ENCODE peak calls at places on chromosomes 11 and 22, in seven cellular contexts. X, J, F, M, R, K and O are unnamed samples. For H3K4me1, the result is how much of the 10 kb centered on the place peaks cover.

GRCh38 chr11:2824851-2825250 is 60.7 kb downstream of the CDKN1C start:
- DNase-seq in X (no peak), J (no peak), F (no peak), M (no peak), R (no peak), K (no peak), O (no peak)

GRCh38 chr11:133425245-133425644 is 107.1 kb downstream of the OPCML start:
- DNase-seq in X (no peak), J (no peak), F (no peak), M (no peak), R (no peak), K (no peak), O (no peak)

GRCh38 chr22:23066200-23067022 is 3.9 kb upstream of the GNAZ start:
- DNase-seq in X (no peak), J (peak), F (no peak), M (no peak), R (peak), K (peak), O (no peak)

GRCh38 chr22:37518509-37519267 is 527 bp downstream of the CARD10 start:
- DNase-seq in X (no peak), J (no peak), F (no peak), M (peak), R (no peak), K (no peak), O (no peak)

GRCh38 chr11:22640862-22641261 is 15.2 kb upstream of the FANCF start:
- DNase-seq in X (no peak), J (no peak), F (no peak), M (no peak), R (no peak), K (no peak), O (peak)

GRCh38 chr11:107218123-107219084 is 200.1 kb upstream of the GUCY1A2 start:
- DNase-seq in X (no peak), J (no peak), F (no peak), M (peak), R (no peak), K (no peak), O (no peak)

GRCh38 chr11:69442012-69442806 is 39.3 kb upstream of the LINC01488 start:
- DNase-seq in X (peak), J (no peak), F (no peak), M (no peak), R (no peak), K (no peak), O (no peak)

GRCh38 chr11:1157645-1158591 is at the start of gene MUC5AC:
- DNase-seq in X (no peak), J (no peak), F (no peak), M (no peak), R (no peak), K (no peak), O (no peak)

GRCh38 chr22:32528316-32528715 is 53.7 kb downstream of the FBXO7 start:
- DNase-seq in X (no peak), J (no peak), F (no peak), M (no peak), R (no peak), K (no peak), O (no peak)

GRCh38 chr11:363948-364761 is 5.1 kb upstream of the B4GALNT4 start:
- DNase-seq in X (peak), J (peak), F (no peak), M (no peak), R (no peak), K (peak), O (no peak)

GRCh38 chr11:34570584-34570983 is 50.3 kb upstream of the EHF start:
- DNase-seq in X (peak), J (no peak), F (no peak), M (no peak), R (no peak), K (no peak), O (no peak)

GRCh38 chr11:45348729-45349128 is 62.6 kb upstream of the SYT13 start:
- DNase-seq in X (no peak), J (no peak), F (no peak), M (no peak), R (no peak), K (no peak), O (no peak)

GRCh38 chr11:953513-953912 is 27.8 kb downstream of the AP2A2 start:
- DNase-seq in X (no peak), J (no peak), F (no peak), M (no peak), R (no peak), K (no peak), O (no peak)

GRCh38 chr11:10150800-10151199 is 143.2 kb downstream of the SBF2 start:
- DNase-seq in X (no peak), J (no peak), F (no peak), M (no peak), R (no peak), K (no peak), O (no peak)

GRCh38 chr11:2173150-2173693 is 1.6 kb upstream of the TH start:
- DNase-seq in X (no peak), J (no peak), F (peak), M (no peak), R (no peak), K (no peak), O (peak)

GRCh38 chr11:64869571-64870175 is 8.7 kb downstream of the EHD1 start:
- DNase-seq in X (no peak), J (no peak), F (no peak), M (peak), R (no peak), K (peak), O (peak)

GRCh38 chr22:39252461-39253391 is 7.9 kb upstream of the PDGFB start:
- DNase-seq in X (no peak), J (no peak), F (no peak), M (no peak), R (no peak), K (no peak), O (no peak)

GRCh38 chr11:7924526-7924925 is 6.5 kb downstream of the OR10A6 start:
- DNase-seq in X (no peak), J (peak), F (no peak), M (no peak), R (no peak), K (no peak), O (no peak)

GRCh38 chr11:1458340-1459218 is 28.0 kb downstream of the MOB2 start:
- DNase-seq in X (no peak), J (peak), F (peak), M (peak), R (peak), K (peak), O (peak)

GRCh38 chr11:46050065-46050464 is 71.2 kb downstream of the PHF21A start:
- DNase-seq in X (peak), J (peak), F (peak), M (peak), R (no peak), K (no peak), O (no peak)

GRCh38 chr11:125435461-125436238 is 60.4 kb downstream of the FEZ1 start:
- DNase-seq in X (no peak), J (no peak), F (no peak), M (no peak), R (no peak), K (no peak), O (no peak)

GRCh38 chr11:101867951-101868350 is 46.9 kb upstream of the CEP126 start:
- DNase-seq in X (no peak), J (no peak), F (no peak), M (no peak), R (no peak), K (no peak), O (no peak)

GRCh38 chr11:119029340-119030028 is 1.2 kb downstream of the SLC37A4 start:
- DNase-seq in X (no peak), J (peak), F (no peak), M (no peak), R (peak), K (no peak), O (peak)

GRCh38 chr11:93570759-93571413 is 27.7 kb upstream of the SMCO4 start:
- DNase-seq in X (peak), J (peak), F (peak), M (peak), R (peak), K (no peak), O (no peak)

GRCh38 chr11:2440646-2441045 is 3.7 kb downstream of the TRPM5 start:
- DNase-seq in X (no peak), J (no peak), F (no peak), M (no peak), R (no peak), K (no peak), O (no peak)

GRCh38 chr11:62546244-62546936 is at the start of gene AHNAK:
- DNase-seq in X (peak), J (peak), F (peak), M (peak), R (peak), K (peak), O (peak)

DNA sequence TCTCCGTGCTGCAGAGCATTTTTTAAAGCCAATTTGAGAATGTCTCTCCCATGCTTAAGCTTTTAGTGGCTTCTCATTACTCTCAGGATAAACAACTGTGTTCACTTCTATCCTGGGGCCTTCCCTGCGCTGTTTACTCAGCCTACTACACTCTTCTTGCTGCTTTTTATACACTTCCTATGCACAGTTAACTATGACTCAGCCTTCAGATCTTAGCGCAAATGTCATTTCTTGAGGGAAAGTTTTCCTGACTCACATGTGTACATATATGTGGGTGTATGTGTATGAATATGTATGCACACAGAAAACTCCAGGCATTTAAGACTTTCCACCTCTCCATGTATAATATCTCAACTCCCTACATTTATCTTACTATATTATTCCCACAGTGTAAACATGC is 9.8 kb downstream of the THAP12 start:
- DNase-seq in X (peak), J (no peak), F (peak), M (no peak), R (no peak), K (no peak), O (no peak)
- H3K4me3 ChIP-seq in X (no peak), J (no peak), F (no peak), M (no peak), R (no peak), K (no peak), O (no peak)

DNA sequence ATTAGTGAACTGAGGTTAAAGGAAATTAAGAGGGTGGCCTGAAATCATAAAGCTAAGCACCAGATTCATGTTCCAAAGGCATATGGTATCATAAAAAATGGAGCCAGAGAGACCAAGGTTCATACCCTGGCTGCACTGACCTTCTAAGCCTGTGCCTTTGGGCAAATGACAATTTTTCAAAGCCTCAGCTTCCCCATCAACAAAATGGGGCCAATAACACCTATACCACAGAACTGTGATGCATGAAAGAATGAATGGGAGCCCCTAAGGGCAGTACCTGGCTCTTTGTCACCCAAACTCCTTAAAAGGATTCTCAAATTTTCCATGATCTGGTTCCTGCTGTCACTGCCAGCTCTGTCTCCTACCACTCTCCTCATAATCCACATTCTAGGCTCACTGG is 72.5 kb downstream of the RAB30 start:
- DNase-seq in X (no peak), J (no peak), F (no peak), M (no peak), R (no peak), K (no peak), O (no peak)
- H3K4me1 ChIP-seq in X (under half), J (under half), F (under half), M (under half), R (half or more), K (under half), O (under half)

DNA sequence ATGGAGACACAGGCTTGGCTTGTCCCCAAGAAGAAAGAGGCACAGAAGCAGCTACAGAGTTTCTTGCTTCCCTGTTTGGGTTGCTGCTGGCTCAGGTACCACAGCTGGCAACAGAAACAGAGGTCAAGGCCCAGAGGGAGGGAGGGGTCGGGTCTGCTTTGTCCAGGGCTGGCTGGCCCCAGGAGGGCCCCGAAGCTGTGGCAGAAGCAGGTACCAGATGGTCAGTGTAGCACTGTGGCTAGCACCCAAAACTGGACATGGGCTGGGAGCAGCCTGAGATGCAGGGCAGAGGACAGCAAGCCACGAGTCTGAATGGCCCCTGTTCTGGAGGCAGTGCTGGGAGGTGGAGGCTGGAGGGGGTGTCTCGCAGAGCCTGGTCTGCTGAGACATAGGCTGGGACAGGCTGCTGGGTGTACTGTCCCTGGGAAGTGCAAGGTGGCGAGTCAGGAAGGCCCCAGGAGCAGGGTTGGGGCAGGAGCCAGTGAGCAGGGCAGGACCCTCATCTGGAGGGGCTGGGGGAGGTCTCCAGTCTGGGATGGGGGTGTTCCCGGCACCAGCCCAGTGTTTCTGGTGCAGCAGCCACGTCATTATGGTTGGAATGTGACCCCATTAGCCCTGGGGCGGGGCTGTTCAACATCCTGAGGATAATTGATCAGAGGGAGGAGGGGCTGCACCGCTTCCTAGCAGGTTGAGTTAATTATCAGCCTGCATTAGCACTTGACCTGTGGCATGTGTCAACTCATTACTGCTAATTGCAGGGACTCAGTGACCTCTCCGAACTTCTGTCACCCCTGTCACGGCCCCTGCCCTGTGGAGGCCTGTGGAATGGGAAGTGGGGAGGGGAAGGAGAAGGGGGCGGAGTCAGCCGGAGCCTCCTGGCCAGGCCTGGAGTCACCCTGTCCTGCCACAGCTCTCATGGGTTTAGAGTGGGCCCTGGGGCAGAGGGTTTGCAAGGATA is 52.6 kb upstream of the CCDC188 start:
- DNase-seq in X (no peak), J (peak), F (no peak), M (peak), R (no peak), K (no peak), O (no peak)
- H3K4me3 ChIP-seq in X (no peak), J (no peak), F (no peak), M (no peak), R (no peak), K (no peak), O (no peak)

GRCh38 chr22:49966716-49967332 is 6.3 kb downstream of the PIM3 start:
- DNase-seq in X (no peak), J (peak), F (peak), M (peak), R (peak), K (peak), O (peak)

GRCh38 chr22:49966041-49966715 is 5.6 kb downstream of the PIM3 start:
- DNase-seq in X (no peak), J (peak), F (no peak), M (no peak), R (no peak), K (peak), O (no peak)

GRCh38 chr22:49964136-49964492 is 3.5 kb downstream of the PIM3 start:
- DNase-seq in X (no peak), J (peak), F (no peak), M (no peak), R (no peak), K (peak), O (no peak)

GRCh38 chr22:49964493-49965290 is 4.1 kb downstream of the PIM3 start:
- DNase-seq in X (no peak), J (peak), F (no peak), M (no peak), R (peak), K (peak), O (peak)

DNA sequence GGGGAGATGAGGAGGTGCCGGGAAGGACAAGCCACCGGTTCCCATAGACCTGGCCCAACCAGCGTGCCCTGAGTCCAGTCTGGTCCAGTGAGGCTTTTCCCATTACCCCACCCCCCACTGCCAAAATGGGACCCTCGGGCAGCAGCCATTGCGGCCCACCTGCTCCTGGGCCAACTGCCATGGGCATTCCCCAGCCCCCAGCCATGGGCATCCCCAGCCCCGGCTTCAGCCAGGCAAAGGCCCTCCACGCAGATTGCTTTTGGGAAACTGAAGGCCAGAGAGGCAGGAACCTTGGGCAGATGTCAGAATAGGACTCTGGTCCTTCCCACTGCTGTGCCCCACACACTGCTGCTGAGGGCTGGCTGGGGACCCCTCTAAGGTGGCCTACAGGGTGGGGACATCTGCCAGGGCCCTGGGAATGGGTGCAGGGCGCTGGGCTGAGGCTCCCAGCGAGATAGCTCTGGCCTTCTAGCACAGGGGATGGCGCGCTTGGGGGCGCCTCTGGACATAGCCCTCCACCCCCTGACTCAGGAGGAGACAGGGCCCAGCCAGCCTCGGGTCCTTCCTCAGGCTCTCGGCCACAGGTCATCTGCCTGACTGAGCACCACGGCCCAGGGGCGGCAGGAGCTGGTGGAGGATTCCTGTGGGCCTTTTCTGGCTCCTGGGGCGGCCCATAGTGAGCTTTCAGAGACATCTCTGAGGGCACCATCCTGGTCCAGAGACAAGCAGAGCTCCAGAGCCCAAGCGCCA is 4.9 kb downstream of the PIM3 start:
- DNase-seq in X (no peak), J (peak), F (no peak), M (no peak), R (no peak), K (peak), O (no peak)
- H3K4me1 ChIP-seq in X (under half), J (half or more), F (half or more), M (under half), R (half or more), K (under half), O (under half)

DNA sequence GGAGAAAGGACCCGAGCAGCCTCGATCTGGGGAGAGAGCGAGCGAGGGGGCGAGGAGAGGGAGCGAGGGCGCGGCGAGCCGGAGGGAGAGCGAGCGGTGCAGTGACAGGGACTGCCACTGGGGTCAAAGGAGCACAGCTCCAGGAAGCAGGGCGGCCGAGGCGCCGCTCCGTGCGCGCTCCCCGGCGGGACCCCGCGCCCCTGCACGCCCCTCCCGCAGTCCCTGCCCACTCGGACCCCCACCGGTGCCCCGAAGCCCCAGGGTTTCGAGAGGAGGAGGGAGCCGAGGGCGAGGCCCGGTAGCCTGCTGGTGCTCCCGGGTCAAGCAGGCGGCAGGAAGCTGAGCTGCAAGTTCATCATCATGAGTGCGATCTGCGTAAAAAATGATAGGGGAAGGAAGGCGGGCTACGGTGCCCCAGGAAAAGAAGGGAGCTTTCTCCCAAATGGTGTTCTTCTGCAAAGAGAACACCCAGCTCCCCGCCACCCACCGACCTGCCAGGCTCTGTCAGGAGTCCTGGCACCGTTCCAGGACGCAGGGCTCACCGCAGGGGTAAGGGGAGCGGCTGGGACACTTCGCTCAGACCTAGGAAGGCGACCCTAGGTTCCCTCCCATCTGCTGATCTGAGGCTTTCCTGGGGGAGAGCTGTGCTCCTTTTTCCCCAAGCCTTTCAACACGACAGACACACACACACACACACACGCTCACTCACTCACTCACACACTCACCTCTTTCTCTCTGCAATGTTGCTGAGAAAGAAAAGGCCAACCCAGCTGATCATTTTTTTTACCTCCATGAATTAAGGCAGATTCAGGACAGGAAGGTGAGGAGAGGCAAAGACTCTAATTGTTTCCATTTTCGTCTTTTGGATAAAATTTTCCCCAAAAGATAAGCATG is at the start of gene MPPED2:
- DNase-seq in X (no peak), J (peak), F (no peak), M (peak), R (peak), K (peak), O (peak)
- H3K4me3 ChIP-seq in X (no peak), J (peak), F (peak), M (peak), R (peak), K (no peak), O (peak)